ENCODE peak calls at places on chromosomes 12 and 14, in ten cellular contexts. One of them, this sample, is unnamed.

GRCh38 chr12:50569321-50569720 is 64.5 kb downstream of the DIP2B start:
- DNase-seq in AG10803: no peak
- DNase-seq in A549: no peak
- DNase-seq in fibroblast of the aortic adventitia: no peak
- DNase-seq in gastrocnemius medialis: no peak
- DNase-seq in AG09309: no peak
- DNase-seq in fibroblast of mammary gland: no peak
- DNase-seq in left ventricle myocardium inferior: no peak
- DNase-seq in brain microvascular endothelial cell: no peak
- DNase-seq in epithelial cell of esophagus: no peak
- DNase-seq in this sample: no peak

GRCh38 chr12:117514016-117514415 is 152.6 kb upstream of the NOS1 start:
- DNase-seq in left ventricle myocardium inferior: no peak
- DNase-seq in fibroblast of the aortic adventitia: no peak
- DNase-seq in gastrocnemius medialis: no peak
- DNase-seq in brain microvascular endothelial cell: no peak
- DNase-seq in fibroblast of mammary gland: no peak
- DNase-seq in AG10803: peak
- DNase-seq in epithelial cell of esophagus: no peak
- DNase-seq in AG09309: no peak
- DNase-seq in A549: no peak
- DNase-seq in this sample: no peak

GRCh38 chr12:85179680-85180300 is 100.2 kb upstream of the ALX1 start:
- DNase-seq in gastrocnemius medialis: no peak
- DNase-seq in A549: peak
- DNase-seq in fibroblast of the aortic adventitia: peak
- DNase-seq in AG09309: no peak
- DNase-seq in epithelial cell of esophagus: peak
- DNase-seq in fibroblast of mammary gland: peak
- DNase-seq in brain microvascular endothelial cell: peak
- DNase-seq in left ventricle myocardium inferior: no peak
- DNase-seq in AG10803: no peak
- DNase-seq in this sample: no peak

GRCh38 chr12:14774944-14775651 is 28.2 kb downstream of the WBP11 start:
- DNase-seq in epithelial cell of esophagus: peak
- DNase-seq in fibroblast of mammary gland: peak
- DNase-seq in left ventricle myocardium inferior: peak
- DNase-seq in brain microvascular endothelial cell: peak
- DNase-seq in AG09309: peak
- DNase-seq in AG10803: peak
- DNase-seq in fibroblast of the aortic adventitia: peak
- DNase-seq in A549: peak
- DNase-seq in gastrocnemius medialis: peak
- DNase-seq in this sample: peak

GRCh38 chr14:100115726-100116125 is 43.7 kb downstream of the DEGS2 start:
- DNase-seq in fibroblast of the aortic adventitia: no peak
- DNase-seq in AG09309: no peak
- DNase-seq in AG10803: no peak
- DNase-seq in epithelial cell of esophagus: no peak
- DNase-seq in left ventricle myocardium inferior: no peak
- DNase-seq in gastrocnemius medialis: no peak
- DNase-seq in fibroblast of mammary gland: no peak
- DNase-seq in brain microvascular endothelial cell: no peak
- DNase-seq in A549: no peak
- DNase-seq in this sample: no peak

GRCh38 chr12:25308761-25309160 is 58.0 kb upstream of the KRAS start:
- DNase-seq in fibroblast of mammary gland: peak
- DNase-seq in AG10803: peak
- DNase-seq in left ventricle myocardium inferior: no peak
- DNase-seq in AG09309: no peak
- DNase-seq in brain microvascular endothelial cell: no peak
- DNase-seq in fibroblast of the aortic adventitia: no peak
- DNase-seq in epithelial cell of esophagus: peak
- DNase-seq in gastrocnemius medialis: no peak
- DNase-seq in A549: no peak
- DNase-seq in this sample: peak

GRCh38 chr14:96635850-96636249 is 133.7 kb downstream of the PAPOLA start:
- DNase-seq in fibroblast of mammary gland: no peak
- DNase-seq in left ventricle myocardium inferior: no peak
- DNase-seq in A549: no peak
- DNase-seq in AG10803: no peak
- DNase-seq in fibroblast of the aortic adventitia: no peak
- DNase-seq in brain microvascular endothelial cell: no peak
- DNase-seq in gastrocnemius medialis: no peak
- DNase-seq in AG09309: no peak
- DNase-seq in epithelial cell of esophagus: no peak
- DNase-seq in this sample: no peak

GRCh38 chr12:110279561-110279960 is 1.5 kb upstream of the ATP2A2 start:
- DNase-seq in epithelial cell of esophagus: no peak
- DNase-seq in fibroblast of mammary gland: no peak
- DNase-seq in left ventricle myocardium inferior: no peak
- DNase-seq in A549: no peak
- DNase-seq in brain microvascular endothelial cell: no peak
- DNase-seq in AG10803: no peak
- DNase-seq in gastrocnemius medialis: no peak
- DNase-seq in fibroblast of the aortic adventitia: no peak
- DNase-seq in AG09309: no peak
- DNase-seq in this sample: no peak

GRCh38 chr12:13371797-13372196 is 175.3 kb downstream of the EMP1 start:
- DNase-seq in left ventricle myocardium inferior: no peak
- DNase-seq in A549: no peak
- DNase-seq in AG10803: no peak
- DNase-seq in epithelial cell of esophagus: no peak
- DNase-seq in gastrocnemius medialis: no peak
- DNase-seq in AG09309: no peak
- DNase-seq in fibroblast of mammary gland: no peak
- DNase-seq in fibroblast of the aortic adventitia: no peak
- DNase-seq in brain microvascular endothelial cell: no peak
- DNase-seq in this sample: no peak

DNA sequence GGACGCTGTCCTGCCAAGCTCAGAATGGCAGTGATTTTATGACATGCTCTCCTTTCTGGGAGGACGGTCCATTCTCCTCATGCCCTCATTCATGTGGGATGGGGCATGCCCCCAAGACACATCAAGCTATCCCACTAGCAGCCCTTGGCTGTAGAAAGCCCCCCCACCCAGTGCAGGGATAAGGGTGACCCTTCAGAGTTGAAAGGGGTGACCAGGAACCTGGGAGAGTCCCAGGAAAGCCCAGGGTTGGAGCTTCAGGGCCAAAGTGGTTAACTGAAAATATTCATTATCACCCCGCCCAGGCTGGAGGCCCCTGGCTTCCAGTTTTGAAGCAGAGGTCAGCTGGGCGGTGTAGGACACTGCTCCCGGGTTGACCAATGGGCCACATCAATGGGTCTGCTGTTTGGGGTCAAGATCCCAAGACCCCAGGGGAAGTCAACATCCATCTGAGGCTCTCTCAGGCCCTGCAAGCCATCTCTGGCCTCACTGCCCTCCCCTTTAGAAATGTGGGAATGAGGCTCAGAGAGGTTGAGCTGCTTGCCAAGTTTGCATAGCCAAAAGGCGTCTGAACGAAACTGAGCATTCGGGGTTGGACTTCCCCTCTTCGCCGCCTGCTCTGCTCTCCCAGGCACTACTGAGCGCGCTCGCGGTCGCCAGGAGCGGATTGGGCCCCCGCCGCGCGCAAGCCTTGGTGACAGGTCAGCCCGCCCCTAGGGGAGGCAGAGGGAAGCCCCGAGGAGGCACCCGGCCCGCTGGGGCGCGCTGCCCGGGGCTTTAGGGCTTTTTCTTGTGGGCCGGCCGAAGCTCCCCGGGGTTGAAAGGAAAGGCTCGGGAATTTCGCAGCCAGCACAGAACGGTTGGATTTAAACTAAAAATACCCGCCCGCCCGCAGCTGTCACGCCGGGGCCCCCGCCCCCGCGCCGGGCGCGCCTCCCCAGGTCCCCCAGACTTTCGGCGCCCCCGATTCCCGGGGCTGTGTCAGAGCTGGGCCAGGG is 630 bp downstream of the SYNE3 start:
- DNase-seq in fibroblast of the aortic adventitia: peak
- DNase-seq in fibroblast of mammary gland: no peak
- DNase-seq in left ventricle myocardium inferior: peak
- DNase-seq in epithelial cell of esophagus: peak
- DNase-seq in gastrocnemius medialis: no peak
- DNase-seq in A549: peak
- DNase-seq in brain microvascular endothelial cell: no peak
- DNase-seq in AG10803: peak
- DNase-seq in AG09309: no peak
- DNase-seq in this sample: peak
- TF ChIP-seq CTCF in fibroblast of the aortic adventitia: peak
- TF ChIP-seq CTCF in fibroblast of mammary gland: no peak
- TF ChIP-seq CTCF in left ventricle myocardium inferior: peak
- TF ChIP-seq CTCF in epithelial cell of esophagus: no peak
- TF ChIP-seq CTCF in gastrocnemius medialis: peak
- TF ChIP-seq CTCF in A549: no peak
- TF ChIP-seq CTCF in brain microvascular endothelial cell: peak
- TF ChIP-seq CTCF in AG10803: peak
- TF ChIP-seq CTCF in AG09309: peak
- TF ChIP-seq CTCF in this sample: peak

GRCh38 chr12:108173892-108174291 is 44.8 kb downstream of the WSCD2 start:
- DNase-seq in epithelial cell of esophagus: no peak
- DNase-seq in gastrocnemius medialis: no peak
- DNase-seq in fibroblast of mammary gland: no peak
- DNase-seq in AG10803: no peak
- DNase-seq in A549: no peak
- DNase-seq in fibroblast of the aortic adventitia: no peak
- DNase-seq in AG09309: no peak
- DNase-seq in left ventricle myocardium inferior: no peak
- DNase-seq in brain microvascular endothelial cell: no peak
- DNase-seq in this sample: no peak

GRCh38 chr12:108174641-108175040 is 45.6 kb downstream of the WSCD2 start:
- DNase-seq in fibroblast of mammary gland: no peak
- DNase-seq in AG09309: no peak
- DNase-seq in AG10803: no peak
- DNase-seq in A549: no peak
- DNase-seq in left ventricle myocardium inferior: no peak
- DNase-seq in fibroblast of the aortic adventitia: no peak
- DNase-seq in gastrocnemius medialis: no peak
- DNase-seq in epithelial cell of esophagus: no peak
- DNase-seq in brain microvascular endothelial cell: no peak
- DNase-seq in this sample: no peak

GRCh38 chr12:108176292-108176691 is 47.2 kb downstream of the WSCD2 start:
- DNase-seq in fibroblast of mammary gland: no peak
- DNase-seq in fibroblast of the aortic adventitia: no peak
- DNase-seq in epithelial cell of esophagus: no peak
- DNase-seq in AG10803: no peak
- DNase-seq in brain microvascular endothelial cell: no peak
- DNase-seq in left ventricle myocardium inferior: no peak
- DNase-seq in AG09309: no peak
- DNase-seq in A549: no peak
- DNase-seq in gastrocnemius medialis: no peak
- DNase-seq in this sample: no peak

GRCh38 chr12:108177131-108177530 is 48.0 kb downstream of the WSCD2 start:
- DNase-seq in fibroblast of the aortic adventitia: no peak
- DNase-seq in AG10803: no peak
- DNase-seq in gastrocnemius medialis: no peak
- DNase-seq in A549: no peak
- DNase-seq in brain microvascular endothelial cell: no peak
- DNase-seq in left ventricle myocardium inferior: no peak
- DNase-seq in fibroblast of mammary gland: no peak
- DNase-seq in AG09309: no peak
- DNase-seq in epithelial cell of esophagus: no peak
- DNase-seq in this sample: no peak

GRCh38 chr12:108175310-108175709 is 46.2 kb downstream of the WSCD2 start:
- DNase-seq in fibroblast of mammary gland: no peak
- DNase-seq in epithelial cell of esophagus: no peak
- DNase-seq in left ventricle myocardium inferior: no peak
- DNase-seq in brain microvascular endothelial cell: no peak
- DNase-seq in gastrocnemius medialis: no peak
- DNase-seq in A549: no peak
- DNase-seq in AG10803: no peak
- DNase-seq in fibroblast of the aortic adventitia: no peak
- DNase-seq in AG09309: no peak
- DNase-seq in this sample: no peak
- TF ChIP-seq CTCF in fibroblast of mammary gland: no peak
- TF ChIP-seq CTCF in epithelial cell of esophagus: no peak
- TF ChIP-seq CTCF in left ventricle myocardium inferior: peak
- TF ChIP-seq CTCF in brain microvascular endothelial cell: no peak
- TF ChIP-seq CTCF in gastrocnemius medialis: no peak
- TF ChIP-seq CTCF in A549: no peak
- TF ChIP-seq CTCF in AG10803: peak
- TF ChIP-seq CTCF in fibroblast of the aortic adventitia: no peak
- TF ChIP-seq CTCF in AG09309: peak
- TF ChIP-seq CTCF in this sample: no peak

GRCh38 chr14:52960627-52961026 is 9.8 kb upstream of the FERMT2 start:
- DNase-seq in AG10803: no peak
- DNase-seq in gastrocnemius medialis: no peak
- DNase-seq in fibroblast of the aortic adventitia: no peak
- DNase-seq in brain microvascular endothelial cell: no peak
- DNase-seq in fibroblast of mammary gland: no peak
- DNase-seq in AG09309: no peak
- DNase-seq in left ventricle myocardium inferior: no peak
- DNase-seq in epithelial cell of esophagus: peak
- DNase-seq in A549: no peak
- DNase-seq in this sample: no peak
- TF ChIP-seq CTCF in AG10803: no peak
- TF ChIP-seq CTCF in gastrocnemius medialis: no peak
- TF ChIP-seq CTCF in fibroblast of the aortic adventitia: no peak
- TF ChIP-seq CTCF in brain microvascular endothelial cell: no peak
- TF ChIP-seq CTCF in fibroblast of mammary gland: no peak
- TF ChIP-seq CTCF in AG09309: no peak
- TF ChIP-seq CTCF in left ventricle myocardium inferior: no peak
- TF ChIP-seq CTCF in epithelial cell of esophagus: no peak
- TF ChIP-seq CTCF in A549: no peak
- TF ChIP-seq CTCF in this sample: no peak

GRCh38 chr14:92513966-92514843 is 624 bp downstream of the RIN3 start:
- DNase-seq in fibroblast of the aortic adventitia: peak
- DNase-seq in brain microvascular endothelial cell: no peak
- DNase-seq in epithelial cell of esophagus: peak
- DNase-seq in A549: peak
- DNase-seq in left ventricle myocardium inferior: no peak
- DNase-seq in AG09309: no peak
- DNase-seq in fibroblast of mammary gland: peak
- DNase-seq in AG10803: peak
- DNase-seq in gastrocnemius medialis: no peak
- DNase-seq in this sample: no peak

GRCh38 chr14:92511472-92512247 is 1.9 kb upstream of the RIN3 start:
- DNase-seq in epithelial cell of esophagus: peak
- DNase-seq in AG09309: peak
- DNase-seq in gastrocnemius medialis: no peak
- DNase-seq in brain microvascular endothelial cell: peak
- DNase-seq in fibroblast of mammary gland: peak
- DNase-seq in AG10803: peak
- DNase-seq in left ventricle myocardium inferior: no peak
- DNase-seq in A549: peak
- DNase-seq in fibroblast of the aortic adventitia: peak
- DNase-seq in this sample: peak

GRCh38 chr14:92513204-92513965 is at the start of gene RIN3:
- DNase-seq in epithelial cell of esophagus: peak
- DNase-seq in AG10803: peak
- DNase-seq in fibroblast of mammary gland: peak
- DNase-seq in left ventricle myocardium inferior: peak
- DNase-seq in A549: peak
- DNase-seq in brain microvascular endothelial cell: peak
- DNase-seq in gastrocnemius medialis: no peak
- DNase-seq in fibroblast of the aortic adventitia: peak
- DNase-seq in AG09309: no peak
- DNase-seq in this sample: peak

GRCh38 chr14:92512807-92513203 is 776 bp upstream of the RIN3 start:
- DNase-seq in gastrocnemius medialis: no peak
- DNase-seq in AG09309: no peak
- DNase-seq in AG10803: no peak
- DNase-seq in fibroblast of the aortic adventitia: no peak
- DNase-seq in fibroblast of mammary gland: no peak
- DNase-seq in brain microvascular endothelial cell: no peak
- DNase-seq in epithelial cell of esophagus: no peak
- DNase-seq in left ventricle myocardium inferior: no peak
- DNase-seq in A549: no peak
- DNase-seq in this sample: no peak

GRCh38 chr14:92510972-92511371 is 2.6 kb upstream of the RIN3 start:
- DNase-seq in brain microvascular endothelial cell: no peak
- DNase-seq in AG09309: no peak
- DNase-seq in fibroblast of mammary gland: no peak
- DNase-seq in A549: peak
- DNase-seq in epithelial cell of esophagus: no peak
- DNase-seq in gastrocnemius medialis: no peak
- DNase-seq in AG10803: no peak
- DNase-seq in fibroblast of the aortic adventitia: no peak
- DNase-seq in left ventricle myocardium inferior: no peak
- DNase-seq in this sample: no peak
- TF ChIP-seq CTCF in brain microvascular endothelial cell: peak
- TF ChIP-seq CTCF in AG09309: no peak
- TF ChIP-seq CTCF in fibroblast of mammary gland: no peak
- TF ChIP-seq CTCF in A549: no peak
- TF ChIP-seq CTCF in epithelial cell of esophagus: no peak
- TF ChIP-seq CTCF in gastrocnemius medialis: no peak
- TF ChIP-seq CTCF in AG10803: no peak
- TF ChIP-seq CTCF in fibroblast of the aortic adventitia: no peak
- TF ChIP-seq CTCF in left ventricle myocardium inferior: no peak
- TF ChIP-seq CTCF in this sample: peak

This sample was measured in HFFc6.